ENCODE peak calls at places on chromosome 5, in four cellular contexts. Q is breast epithelium, J is K562, N is fibroblast of lung. I is an unnamed sample.

GRCh38 chr5:38616061-38616460 is 59.6 kb upstream of the LIFR start:
- DNase-seq in Q (no peak), J (no peak), N (peak; percentile 74), I (no peak)

GRCh38 chr5:67771221-67771620 is 444.3 kb upstream of the PIK3R1 start:
- DNase-seq in J (no peak), N (peak; percentile 51), Q (no peak), I (no peak)

GRCh38 chr5:67301285-67301904 is 104.8 kb upstream of the CD180 start:
- DNase-seq in Q (peak; percentile 57), J (no peak), N (peak; percentile 98), I (no peak)

GRCh38 chr5:54758038-54758437 is 227.4 kb downstream of the ESM1 start:
- DNase-seq in J (no peak), Q (no peak), N (peak; percentile 72), I (no peak)

GRCh38 chr5:155726267-155726666 is 600.7 kb upstream of the SGCD start:
- DNase-seq in J (no peak), N (peak; percentile 1), Q (no peak), I (no peak)

GRCh38 chr5:131096774-131097695 is 68.0 kb downstream of the HINT1 start:
- DNase-seq in Q (no peak), J (no peak), N (no peak), I (no peak)

GRCh38 chr5:116446356-116447005 is 128.1 kb downstream of the SEMA6A start:
- DNase-seq in J (no peak), Q (no peak), N (no peak), I (no peak)

GRCh38 chr5:177357459-177358332 is at the start of gene RGS14:
- DNase-seq in N (no peak), J (peak; percentile 39), Q (no peak), I (peak; percentile 95)

GRCh38 chr5:112640495-112640894 is 97.2 kb upstream of the APC start:
- DNase-seq in N (no peak), J (no peak), Q (no peak), I (no peak)

GRCh38 chr5:116778015-116778414 is 203.4 kb upstream of the SEMA6A start:
- DNase-seq in Q (no peak), J (no peak), N (no peak), I (no peak)

GRCh38 chr5:71623221-71623794 is 36.2 kb downstream of the MCCC2 start:
- DNase-seq in J (no peak), Q (no peak), N (no peak), I (no peak)

GRCh38 chr5:56110646-56111403 is 116.1 kb upstream of the IL6ST start:
- DNase-seq in N (no peak), Q (no peak), J (no peak), I (no peak)

GRCh38 chr5:31824886-31825774 is 186.2 kb downstream of the PDZD2 start:
- DNase-seq in Q (peak; percentile 34), J (peak; percentile 30), N (peak; percentile 79), I (peak; percentile 71)

GRCh38 chr5:125685771-125686170 is 737.4 kb upstream of the GRAMD2B start:
- DNase-seq in N (no peak), Q (no peak), J (no peak), I (no peak)

GRCh38 chr5:130836729-130837660 is 328.1 kb downstream of the HINT1 start:
- DNase-seq in J (no peak), Q (no peak), N (no peak), I (peak; percentile 51)

GRCh38 chr5:141127305-141127704 is 5.7 kb downstream of the PCDHB4 start:
- DNase-seq in Q (no peak), J (no peak), N (no peak), I (no peak)
- H3K4me3 ChIP-seq in Q (no peak overlapping the region), J (no peak overlapping the region), N (no peak overlapping the region), I (no peak overlapping the region)

DNA sequence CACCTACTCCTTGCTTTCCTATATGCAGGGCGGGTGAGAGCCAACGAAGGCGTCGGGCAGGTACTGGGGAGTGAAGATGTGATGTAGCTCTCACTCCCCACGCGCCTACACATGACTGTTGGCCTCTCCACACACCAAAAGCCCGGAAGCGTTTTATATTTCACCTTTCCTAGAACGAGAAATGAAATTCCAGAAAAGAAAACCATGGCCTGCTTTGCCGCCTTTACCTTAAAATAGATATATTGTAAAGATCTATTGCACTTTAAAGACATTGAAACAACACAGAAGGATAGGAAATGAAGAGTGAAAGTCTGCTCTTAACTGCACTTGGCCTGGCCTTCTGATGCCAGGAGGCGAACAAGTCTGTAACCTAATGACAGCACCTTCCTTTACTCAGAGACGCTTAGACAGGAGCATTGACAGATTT is 6.7 kb downstream of the PRDM6 start:
- DNase-seq in N (peak; percentile 35), Q (no peak), J (no peak), I (no peak)
- H3K4me3 ChIP-seq in N (peak overlapping the region; percentile 27), Q (no peak overlapping the region), J (no peak overlapping the region), I (no peak overlapping the region)

GRCh38 chr5:3414371-3414770 is 181.3 kb upstream of the IRX1 start:
- DNase-seq in N (no peak), Q (no peak), J (no peak), I (no peak)
- H3K4me3 ChIP-seq in N (no peak overlapping the region), Q (no peak overlapping the region), J (no peak overlapping the region), I (no peak overlapping the region)

GRCh38 chr5:44681906-44682305 is 126.8 kb upstream of the MRPS30 start:
- DNase-seq in J (no peak), Q (no peak), N (no peak), I (no peak)
- H3K4me3 ChIP-seq in J (no peak overlapping the region), Q (no peak overlapping the region), N (no peak overlapping the region), I (no peak overlapping the region)

DNA sequence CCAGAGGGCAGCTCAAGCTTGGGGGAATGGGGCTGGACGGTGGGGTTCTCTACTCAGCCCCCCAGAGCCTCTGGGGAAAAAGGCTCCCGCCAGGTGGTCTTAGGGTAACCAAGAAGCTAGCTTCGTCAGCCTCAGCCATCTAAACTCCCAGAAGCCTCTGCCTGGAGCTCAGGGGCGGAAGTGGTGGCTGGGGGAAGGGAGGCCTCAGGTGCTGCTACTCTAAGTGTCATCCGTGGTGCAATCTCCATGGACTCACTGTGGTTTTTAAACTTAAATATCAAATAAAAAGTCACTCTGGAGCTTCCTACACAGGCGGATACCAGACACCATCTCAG is 748 bp downstream of the DOCK2 start:
- DNase-seq in N (no peak), Q (no peak), J (no peak), I (peak; percentile 92)
- H3K4me3 ChIP-seq in N (no peak overlapping the region), Q (peak overlapping the region; percentile 61), J (peak overlapping the region; percentile 48), I (peak overlapping the region; percentile 94)

DNA sequence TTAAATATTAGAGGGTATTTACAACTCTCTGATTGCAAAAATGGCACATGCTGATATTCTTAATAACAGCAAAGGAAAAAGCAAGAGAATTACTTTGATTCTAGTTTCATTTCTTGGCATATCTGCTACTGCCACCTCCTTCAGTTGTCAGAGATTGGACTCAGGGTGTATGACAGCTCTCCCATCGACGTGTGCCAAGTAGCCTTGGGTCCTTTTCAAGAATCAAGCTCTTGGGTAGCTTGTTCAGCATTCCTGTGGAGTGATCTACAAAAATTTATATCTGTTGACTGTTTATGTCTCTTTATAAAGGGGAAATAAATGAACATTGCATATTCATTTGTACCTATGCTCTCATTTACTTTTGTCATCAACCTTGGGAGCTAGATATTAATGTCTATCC is 315.6 kb downstream of the PRR16 start:
- DNase-seq in N (peak; percentile 42), Q (no peak), J (no peak), I (no peak)
- H3K4me3 ChIP-seq in N (peak overlapping the region; percentile 7), Q (no peak overlapping the region), J (no peak overlapping the region), I (no peak overlapping the region)

GRCh38 chr5:141371572-141372475 is 1.8 kb downstream of the PCDHGB3 start:
- DNase-seq in N (no peak), Q (no peak), J (no peak), I (no peak)

GRCh38 chr5:141373673-141374317 is at the start of gene PCDHGA6:
- DNase-seq in J (no peak), Q (no peak), N (peak; percentile 57), I (no peak)

GRCh38 chr5:141366016-141366896 is 2.3 kb downstream of the PCDHGA5 start:
- DNase-seq in Q (no peak), J (no peak), N (no peak), I (no peak)

GRCh38 chr5:141374627-141375026 is 936 bp downstream of the PCDHGA6 start:
- DNase-seq in Q (no peak), J (no peak), N (no peak), I (no peak)

DNA sequence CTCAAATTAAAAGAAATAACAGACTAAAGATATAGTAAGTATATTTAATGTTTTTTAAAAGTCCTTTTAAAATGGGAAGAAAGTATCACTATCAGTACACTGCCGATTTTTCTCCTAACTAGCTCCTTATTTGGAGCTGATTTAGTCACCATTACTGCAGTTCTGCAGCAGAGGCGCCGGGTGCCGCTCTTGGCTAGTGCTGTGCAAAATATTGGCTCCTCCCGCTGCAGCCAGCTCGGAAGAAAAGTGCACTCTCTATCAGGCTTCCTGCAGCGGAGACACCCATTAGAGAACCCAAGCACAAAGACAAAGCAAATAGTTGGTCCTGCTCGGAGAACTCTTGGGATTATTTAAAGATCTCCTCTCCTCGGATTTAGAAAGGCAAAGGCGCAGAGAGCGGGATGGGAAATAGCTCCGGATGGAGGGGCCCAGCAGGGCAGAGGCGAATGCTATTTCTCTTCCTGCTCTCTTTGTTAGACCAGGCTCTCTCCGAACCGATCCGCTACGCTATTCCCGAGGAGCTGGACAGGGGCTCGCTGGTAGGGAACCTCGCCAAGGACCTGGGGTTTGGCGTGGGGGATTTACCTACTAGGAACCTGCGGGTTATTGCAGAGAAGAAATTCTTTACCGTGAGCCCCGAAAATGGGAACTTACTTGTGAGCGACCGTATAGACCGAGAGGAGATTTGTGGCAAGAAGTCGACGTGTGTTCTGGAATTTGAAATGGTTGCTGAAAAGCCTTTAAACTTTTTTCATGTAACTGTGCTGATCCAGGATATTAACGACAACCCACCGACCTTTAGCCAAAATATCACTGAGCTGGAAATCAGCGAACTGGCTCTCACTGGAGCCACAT is at the start of gene PCDHGB3:
- DNase-seq in Q (no peak), N (peak; percentile 70), J (peak; percentile 42), I (peak; percentile 95)
- H3K4me3 ChIP-seq in Q (peak within 1 kb of the TSS; percentile 34), N (peak within 1 kb of the TSS; percentile 30), J (peak within 1 kb of the TSS; percentile 27), I (peak within 1 kb of the TSS; percentile 62)

DNA sequence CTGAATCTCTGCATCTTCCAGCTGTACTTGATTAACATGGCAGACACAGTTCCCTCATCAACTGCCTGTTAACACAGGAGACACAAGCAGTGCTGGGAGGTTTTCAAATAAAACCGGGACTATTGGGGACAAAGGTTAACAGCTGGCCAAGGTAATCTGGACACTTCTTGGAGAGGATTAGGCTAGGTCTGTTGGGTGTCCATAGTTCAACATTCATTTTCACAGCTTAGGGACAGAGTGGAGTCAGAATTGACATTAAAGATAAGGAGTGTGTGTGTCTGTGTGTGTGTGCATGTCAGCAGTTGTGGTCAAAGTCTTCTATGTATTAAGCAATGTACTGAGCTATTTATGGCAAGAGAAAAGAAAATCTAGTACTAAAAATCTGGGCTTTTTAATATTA is 216.2 kb downstream of the MED10 start:
- DNase-seq in Q (no peak), N (no peak), J (no peak), I (no peak)
- H3K4me3 ChIP-seq in Q (no peak overlapping the region), N (no peak overlapping the region), J (no peak overlapping the region), I (no peak overlapping the region)

DNA sequence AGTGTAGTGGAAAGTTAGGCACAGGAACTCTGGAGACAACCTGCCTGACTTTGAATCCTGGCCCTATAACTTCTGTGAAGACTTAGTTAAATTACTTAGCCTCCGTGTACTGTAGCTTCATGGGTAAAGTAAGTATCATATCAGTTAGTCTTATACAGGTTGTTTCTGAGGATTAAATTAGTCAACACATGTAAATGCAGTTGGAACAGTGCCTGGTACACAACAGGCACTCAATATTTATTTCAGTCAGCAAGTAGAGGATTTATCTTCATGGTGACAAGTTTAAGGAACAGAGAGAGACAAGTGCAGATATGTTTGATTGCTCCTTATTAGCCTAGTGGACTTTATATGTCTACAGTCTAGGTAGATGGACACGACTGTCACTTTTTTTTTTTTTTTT is 2.7 kb downstream of the TSLP start:
- DNase-seq in N (no peak), J (no peak), Q (no peak), I (no peak)
- H3K4me3 ChIP-seq in N (peak overlapping the region; percentile 88), J (peak overlapping the region; percentile 49), Q (peak overlapping the region; percentile 78), I (no peak overlapping the region)